ENCODE peak calls at places on chromosomes 11 and 22, in seven cellular contexts. One of them, this sample, is unnamed.

GRCh38 chr11:31921066-31921465 is 109.9 kb upstream of the PAX6 start:
- DNase-seq in Peyer's patch: no peak
- DNase-seq in cardiac muscle cell: peak; percentile 34
- DNase-seq in PC-9: peak; percentile 55
- DNase-seq in left ventricle myocardium inferior: no peak
- DNase-seq in esophagus squamous epithelium: no peak
- DNase-seq in CD8-positive, alpha-beta T cell: no peak
- DNase-seq in this sample: no peak

GRCh38 chr11:15742626-15743243 is 613.6 kb downstream of the SOX6 start:
- DNase-seq in Peyer's patch: no peak
- DNase-seq in cardiac muscle cell: peak; percentile 35
- DNase-seq in PC-9: no peak
- DNase-seq in left ventricle myocardium inferior: no peak
- DNase-seq in esophagus squamous epithelium: no peak
- DNase-seq in CD8-positive, alpha-beta T cell: no peak
- DNase-seq in this sample: peak; percentile 41

GRCh38 chr11:2467695-2468055 is 22.9 kb downstream of the KCNQ1 start:
- DNase-seq in Peyer's patch: no peak
- DNase-seq in cardiac muscle cell: no peak
- DNase-seq in PC-9: no peak
- DNase-seq in left ventricle myocardium inferior: no peak
- DNase-seq in esophagus squamous epithelium: no peak
- DNase-seq in CD8-positive, alpha-beta T cell: no peak
- DNase-seq in this sample: no peak

GRCh38 chr11:116990061-116990473 is 108.2 kb downstream of the SIK3 start:
- DNase-seq in Peyer's patch: no peak
- DNase-seq in cardiac muscle cell: peak; percentile 87
- DNase-seq in PC-9: no peak
- DNase-seq in left ventricle myocardium inferior: no peak
- DNase-seq in esophagus squamous epithelium: no peak
- DNase-seq in CD8-positive, alpha-beta T cell: no peak
- DNase-seq in this sample: peak; percentile 24

GRCh38 chr11:46342237-46342636 is 5.0 kb upstream of the DGKZ start:
- DNase-seq in Peyer's patch: no peak
- DNase-seq in cardiac muscle cell: peak; percentile 62
- DNase-seq in PC-9: no peak
- DNase-seq in left ventricle myocardium inferior: no peak
- DNase-seq in esophagus squamous epithelium: no peak
- DNase-seq in CD8-positive, alpha-beta T cell: no peak
- DNase-seq in this sample: no peak

GRCh38 chr22:28243539-28243938 is 324.5 kb upstream of the PITPNB start:
- DNase-seq in Peyer's patch: no peak
- DNase-seq in cardiac muscle cell: peak; percentile 65
- DNase-seq in PC-9: no peak
- DNase-seq in left ventricle myocardium inferior: no peak
- DNase-seq in esophagus squamous epithelium: no peak
- DNase-seq in CD8-positive, alpha-beta T cell: no peak
- DNase-seq in this sample: no peak

GRCh38 chr11:113773092-113773415 is 438 bp downstream of the ZW10 start:
- DNase-seq in Peyer's patch: no peak
- DNase-seq in cardiac muscle cell: peak; percentile 41
- DNase-seq in PC-9: no peak
- DNase-seq in left ventricle myocardium inferior: no peak
- DNase-seq in esophagus squamous epithelium: no peak
- DNase-seq in CD8-positive, alpha-beta T cell: no peak
- DNase-seq in this sample: peak; percentile 62

GRCh38 chr11:14773755-14774154 is 118.3 kb downstream of the CYP2R1 start:
- DNase-seq in Peyer's patch: no peak
- DNase-seq in cardiac muscle cell: peak; percentile 64
- DNase-seq in PC-9: no peak
- DNase-seq in left ventricle myocardium inferior: no peak
- DNase-seq in esophagus squamous epithelium: no peak
- DNase-seq in CD8-positive, alpha-beta T cell: no peak
- DNase-seq in this sample: no peak

GRCh38 chr11:31106963-31107576 is 262.5 kb downstream of the DCDC1 start:
- DNase-seq in Peyer's patch: peak; percentile 18
- DNase-seq in cardiac muscle cell: peak; percentile 60
- DNase-seq in PC-9: peak; percentile 42
- DNase-seq in left ventricle myocardium inferior: peak; percentile 44
- DNase-seq in esophagus squamous epithelium: no peak
- DNase-seq in CD8-positive, alpha-beta T cell: no peak
- DNase-seq in this sample: peak; percentile 29

GRCh38 chr11:65487467-65488272 is 11.2 kb upstream of the MALAT1 start:
- DNase-seq in Peyer's patch: peak; percentile 79
- DNase-seq in cardiac muscle cell: peak; percentile 100
- DNase-seq in PC-9: peak; percentile 99
- DNase-seq in left ventricle myocardium inferior: peak; percentile 99
- DNase-seq in esophagus squamous epithelium: peak; percentile 72
- DNase-seq in CD8-positive, alpha-beta T cell: no peak
- DNase-seq in this sample: peak; percentile 88

GRCh38 chr22:36333632-36334031 is 54.1 kb downstream of the MYH9 start:
- DNase-seq in Peyer's patch: no peak
- DNase-seq in cardiac muscle cell: no peak
- DNase-seq in PC-9: peak; percentile 94
- DNase-seq in left ventricle myocardium inferior: no peak
- DNase-seq in esophagus squamous epithelium: no peak
- DNase-seq in CD8-positive, alpha-beta T cell: peak; percentile 18
- DNase-seq in this sample: no peak

GRCh38 chr22:36334838-36335603 is 52.7 kb downstream of the MYH9 start:
- DNase-seq in Peyer's patch: no peak
- DNase-seq in cardiac muscle cell: peak; percentile 67
- DNase-seq in PC-9: peak; percentile 71
- DNase-seq in left ventricle myocardium inferior: no peak
- DNase-seq in esophagus squamous epithelium: no peak
- DNase-seq in CD8-positive, alpha-beta T cell: peak; percentile 59
- DNase-seq in this sample: no peak

GRCh38 chr22:36335621-36336020 is 52.1 kb downstream of the MYH9 start:
- DNase-seq in Peyer's patch: no peak
- DNase-seq in cardiac muscle cell: no peak
- DNase-seq in PC-9: no peak
- DNase-seq in left ventricle myocardium inferior: no peak
- DNase-seq in esophagus squamous epithelium: no peak
- DNase-seq in CD8-positive, alpha-beta T cell: peak; percentile 32
- DNase-seq in this sample: no peak

GRCh38 chr22:36332623-36333331 is 55.0 kb downstream of the MYH9 start:
- DNase-seq in Peyer's patch: no peak
- DNase-seq in cardiac muscle cell: peak; percentile 65
- DNase-seq in PC-9: peak; percentile 96
- DNase-seq in left ventricle myocardium inferior: no peak
- DNase-seq in esophagus squamous epithelium: no peak
- DNase-seq in CD8-positive, alpha-beta T cell: peak; percentile 67
- DNase-seq in this sample: no peak

GRCh38 chr22:36334081-36334831 is 53.5 kb downstream of the MYH9 start:
- DNase-seq in Peyer's patch: peak; percentile 57
- DNase-seq in cardiac muscle cell: no peak
- DNase-seq in PC-9: no peak
- DNase-seq in left ventricle myocardium inferior: peak; percentile 61
- DNase-seq in esophagus squamous epithelium: no peak
- DNase-seq in CD8-positive, alpha-beta T cell: peak; percentile 41
- DNase-seq in this sample: no peak
- H3K4me1 ChIP-seq in Peyer's patch: peaks cover 2% of the 10 kb centered on the region
- H3K4me1 ChIP-seq in cardiac muscle cell: peaks cover 50% of the 10 kb centered on the region
- H3K4me1 ChIP-seq in PC-9: peaks cover 83% of the 10 kb centered on the region
- H3K4me1 ChIP-seq in left ventricle myocardium inferior: peaks cover 100% of the 10 kb centered on the region
- H3K4me1 ChIP-seq in esophagus squamous epithelium: peaks cover 91% of the 10 kb centered on the region
- H3K4me1 ChIP-seq in CD8-positive, alpha-beta T cell: peaks cover 100% of the 10 kb centered on the region
- H3K4me1 ChIP-seq in this sample: peaks cover 73% of the 10 kb centered on the region

GRCh38 chr22:20319041-20319744 is 667 bp downstream of the DGCR6L start:
- DNase-seq in Peyer's patch: no peak
- DNase-seq in cardiac muscle cell: no peak
- DNase-seq in PC-9: no peak
- DNase-seq in left ventricle myocardium inferior: no peak
- DNase-seq in esophagus squamous epithelium: no peak
- DNase-seq in CD8-positive, alpha-beta T cell: peak; percentile 24
- DNase-seq in this sample: peak; percentile 46

GRCh38 chr22:20319745-20320658 is at the start of gene DGCR6L:
- DNase-seq in Peyer's patch: peak; percentile 96
- DNase-seq in cardiac muscle cell: peak; percentile 95
- DNase-seq in PC-9: peak; percentile 72
- DNase-seq in left ventricle myocardium inferior: peak; percentile 98
- DNase-seq in esophagus squamous epithelium: peak; percentile 78
- DNase-seq in CD8-positive, alpha-beta T cell: peak; percentile 97
- DNase-seq in this sample: peak; percentile 99

GRCh38 chr22:20324139-20324516 is 4.3 kb upstream of the DGCR6L start:
- DNase-seq in Peyer's patch: peak; percentile 19
- DNase-seq in cardiac muscle cell: no peak
- DNase-seq in PC-9: no peak
- DNase-seq in left ventricle myocardium inferior: no peak
- DNase-seq in esophagus squamous epithelium: no peak
- DNase-seq in CD8-positive, alpha-beta T cell: peak; percentile 45
- DNase-seq in this sample: no peak
- TF ChIP-seq CTCF in Peyer's patch: no peak
- TF ChIP-seq CTCF in cardiac muscle cell: no peak
- TF ChIP-seq CTCF in PC-9: no peak
- TF ChIP-seq CTCF in left ventricle myocardium inferior: no peak
- TF ChIP-seq CTCF in esophagus squamous epithelium: no peak
- TF ChIP-seq CTCF in CD8-positive, alpha-beta T cell: no peak
- TF ChIP-seq CTCF in this sample: no peak

GRCh38 chr22:38305481-38306448 is 11.5 kb downstream of the CSNK1E start:
- DNase-seq in Peyer's patch: peak; percentile 64
- DNase-seq in cardiac muscle cell: peak; percentile 68
- DNase-seq in PC-9: peak; percentile 89
- DNase-seq in left ventricle myocardium inferior: no peak
- DNase-seq in esophagus squamous epithelium: no peak
- DNase-seq in CD8-positive, alpha-beta T cell: peak; percentile 47
- DNase-seq in this sample: peak; percentile 41
- H3K36me3 ChIP-seq in Peyer's patch: no peaks in the 10 kb centered on the region
- H3K36me3 ChIP-seq in cardiac muscle cell: peaks cover 30% of the 10 kb centered on the region
- H3K36me3 ChIP-seq in PC-9: peaks cover 64% of the 10 kb centered on the region
- H3K36me3 ChIP-seq in left ventricle myocardium inferior: peaks cover 26% of the 10 kb centered on the region
- H3K36me3 ChIP-seq in esophagus squamous epithelium: peaks cover 69% of the 10 kb centered on the region
- H3K36me3 ChIP-seq in CD8-positive, alpha-beta T cell: peaks cover under 1% of the 10 kb centered on the region
- H3K36me3 ChIP-seq in this sample: no peaks in the 10 kb centered on the region

GRCh38 chr11:118792642-118793124 is 1.7 kb upstream of the DDX6 start:
- DNase-seq in Peyer's patch: peak; percentile 82
- DNase-seq in cardiac muscle cell: peak; percentile 92
- DNase-seq in PC-9: no peak
- DNase-seq in left ventricle myocardium inferior: peak; percentile 49
- DNase-seq in esophagus squamous epithelium: peak; percentile 37
- DNase-seq in CD8-positive, alpha-beta T cell: peak; percentile 61
- DNase-seq in this sample: peak; percentile 87

GRCh38 chr11:118791015-118791960 is at the start of gene DDX6:
- DNase-seq in Peyer's patch: peak; percentile 90
- DNase-seq in cardiac muscle cell: peak; percentile 95
- DNase-seq in PC-9: peak; percentile 73
- DNase-seq in left ventricle myocardium inferior: peak; percentile 93
- DNase-seq in esophagus squamous epithelium: peak; percentile 70
- DNase-seq in CD8-positive, alpha-beta T cell: peak; percentile 93
- DNase-seq in this sample: peak; percentile 94

GRCh38 chr11:118791961-118792578 is 1.1 kb upstream of the DDX6 start:
- DNase-seq in Peyer's patch: peak; percentile 53
- DNase-seq in cardiac muscle cell: peak; percentile 16
- DNase-seq in PC-9: no peak
- DNase-seq in left ventricle myocardium inferior: no peak
- DNase-seq in esophagus squamous epithelium: no peak
- DNase-seq in CD8-positive, alpha-beta T cell: peak; percentile 45
- DNase-seq in this sample: peak; percentile 71

GRCh38 chr11:118789501-118790356 is 1.2 kb downstream of the DDX6 start:
- DNase-seq in Peyer's patch: peak; percentile 26
- DNase-seq in cardiac muscle cell: peak; percentile 33
- DNase-seq in PC-9: no peak
- DNase-seq in left ventricle myocardium inferior: no peak
- DNase-seq in esophagus squamous epithelium: no peak
- DNase-seq in CD8-positive, alpha-beta T cell: peak; percentile 57
- DNase-seq in this sample: peak; percentile 55

DNA sequence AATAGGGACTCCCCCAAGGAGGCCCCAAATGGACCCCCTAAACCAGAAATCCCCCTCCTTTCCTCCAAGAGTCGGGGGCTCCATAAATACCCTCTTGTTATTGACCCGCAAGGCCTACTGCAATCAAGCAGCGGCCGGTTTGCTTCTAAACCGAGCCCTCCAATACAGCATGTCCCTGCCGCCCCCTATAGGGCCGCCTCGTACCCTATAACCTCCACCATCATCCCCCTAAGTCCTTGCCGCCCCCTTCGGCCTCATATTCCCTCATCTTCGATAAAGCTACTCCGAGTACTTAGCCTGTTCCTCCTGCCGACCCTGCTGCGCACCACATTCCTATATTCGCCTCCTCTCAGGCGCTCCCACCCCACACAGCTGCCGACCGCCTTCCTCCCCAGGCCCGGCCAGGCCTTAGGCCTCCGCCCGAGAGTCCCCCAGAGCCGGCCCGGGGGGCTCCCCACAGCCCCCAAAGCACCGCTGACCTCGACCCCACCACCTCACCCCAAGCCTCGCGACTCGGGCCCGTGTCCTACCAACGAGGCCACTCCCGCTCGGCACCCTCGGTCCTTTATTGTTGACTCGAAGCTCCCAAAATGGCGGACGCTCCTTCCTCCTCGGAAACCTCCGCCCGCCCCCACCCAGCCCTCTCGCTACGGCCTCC is 478 bp downstream of the DDX6 start:
- DNase-seq in Peyer's patch: peak; percentile 75
- DNase-seq in cardiac muscle cell: peak; percentile 56
- DNase-seq in PC-9: peak; percentile 45
- DNase-seq in left ventricle myocardium inferior: peak; percentile 58
- DNase-seq in esophagus squamous epithelium: peak; percentile 31
- DNase-seq in CD8-positive, alpha-beta T cell: peak; percentile 71
- DNase-seq in this sample: peak; percentile 81
- H3K4me1 ChIP-seq in Peyer's patch: no peaks in the 10 kb centered on the region
- H3K4me1 ChIP-seq in cardiac muscle cell: peaks cover 10% of the 10 kb centered on the region
- H3K4me1 ChIP-seq in PC-9: peaks cover 20% of the 10 kb centered on the region
- H3K4me1 ChIP-seq in left ventricle myocardium inferior: peaks cover 69% of the 10 kb centered on the region
- H3K4me1 ChIP-seq in esophagus squamous epithelium: peaks cover 30% of the 10 kb centered on the region
- H3K4me1 ChIP-seq in CD8-positive, alpha-beta T cell: peaks cover 35% of the 10 kb centered on the region
- H3K4me1 ChIP-seq in this sample: peaks cover 35% of the 10 kb centered on the region

DNA sequence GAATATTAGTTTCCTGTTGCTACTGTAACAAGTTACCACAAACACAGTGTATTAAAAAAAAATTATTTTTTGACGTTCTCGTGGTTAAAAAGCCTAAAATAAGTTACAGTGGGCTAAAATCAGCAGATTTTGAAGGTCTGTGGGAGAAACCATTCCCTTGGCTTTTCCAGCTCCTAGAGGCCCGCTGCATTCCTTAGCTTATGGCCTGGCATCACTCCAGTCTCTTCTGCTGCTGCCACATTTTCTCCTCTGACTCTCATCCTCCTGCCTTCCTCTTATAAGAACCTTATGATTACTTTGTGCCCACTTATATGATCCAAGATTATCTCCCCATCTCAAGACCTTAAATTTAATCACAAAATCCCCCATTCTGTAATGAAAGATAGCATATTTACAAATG is 392.7 kb downstream of the GUCY1A2 start:
- DNase-seq in Peyer's patch: no peak
- DNase-seq in cardiac muscle cell: peak; percentile 65
- DNase-seq in PC-9: no peak
- DNase-seq in left ventricle myocardium inferior: no peak
- DNase-seq in esophagus squamous epithelium: no peak
- DNase-seq in CD8-positive, alpha-beta T cell: no peak
- DNase-seq in this sample: no peak
- TF ChIP-seq CTCF in Peyer's patch: no peak
- TF ChIP-seq CTCF in cardiac muscle cell: no peak
- TF ChIP-seq CTCF in PC-9: no peak
- TF ChIP-seq CTCF in left ventricle myocardium inferior: no peak
- TF ChIP-seq CTCF in esophagus squamous epithelium: no peak
- TF ChIP-seq CTCF in CD8-positive, alpha-beta T cell: no peak
- TF ChIP-seq CTCF in this sample: no peak

GRCh38 chr11:67300756-67301312 is 2.5 kb upstream of the SSH3 start:
- DNase-seq in Peyer's patch: no peak
- DNase-seq in cardiac muscle cell: no peak
- DNase-seq in PC-9: no peak
- DNase-seq in left ventricle myocardium inferior: no peak
- DNase-seq in esophagus squamous epithelium: no peak
- DNase-seq in CD8-positive, alpha-beta T cell: peak; percentile 1
- DNase-seq in this sample: peak; percentile 56
- H3K36me3 ChIP-seq in Peyer's patch: no peaks in the 10 kb centered on the region
- H3K36me3 ChIP-seq in cardiac muscle cell: no peaks in the 10 kb centered on the region
- H3K36me3 ChIP-seq in PC-9: peaks cover 28% of the 10 kb centered on the region
- H3K36me3 ChIP-seq in left ventricle myocardium inferior: peaks cover 49% of the 10 kb centered on the region
- H3K36me3 ChIP-seq in esophagus squamous epithelium: peaks cover 62% of the 10 kb centered on the region
- H3K36me3 ChIP-seq in CD8-positive, alpha-beta T cell: peaks cover 34% of the 10 kb centered on the region
- H3K36me3 ChIP-seq in this sample: no peaks in the 10 kb centered on the region

This sample was measured in mucosa of descending colon.